ENCODE peak calls at places on chromosomes 11 and 22, in six cellular contexts. K is kidney; B is fibroblast of mammary gland; O is nucleus accumbens; V is activated naive CD8-positive, alpha-beta T cell treated with anti-CD3 and anti-CD28 coated beads, Interleukin-2, amount 50 U/mL, for 24 hours; C is AG10803. R is an unnamed sample.

GRCh38 chr11:12180257-12181205 is 70.1 kb downstream of the MICAL2 start:
- DNase-seq in K (no peak), B (no peak), O (no peak), V (no peak), C (no peak), R (no peak)

GRCh38 chr22:42353883-42354727 is 78.1 kb downstream of the NFAM1 start:
- DNase-seq in K (no peak), B (peak; percentile 39), O (no peak), V (no peak), C (peak; percentile 67), R (no peak)

GRCh38 chr11:76134239-76134638 is 72.1 kb downstream of the WNT11 start:
- DNase-seq in K (no peak), B (no peak), O (no peak), V (no peak), C (no peak), R (no peak)

GRCh38 chr11:102419181-102419580 is 33.4 kb downstream of the TMEM123 start:
- DNase-seq in K (no peak), B (no peak), O (no peak), V (no peak), C (no peak), R (no peak)

GRCh38 chr11:11426226-11426915 is 73.3 kb upstream of the CSNK2A3 start:
- DNase-seq in K (no peak), B (peak; percentile 58), O (no peak), V (no peak), C (peak; percentile 25), R (no peak)

GRCh38 chr11:1760351-1761109 is 3.2 kb downstream of the CTSD start:
- DNase-seq in K (peak; percentile 99), B (peak; percentile 64), O (peak; percentile 73), V (no peak), C (peak; percentile 55), R (peak; percentile 67)

GRCh38 chr11:46116007-46116711 is 5.1 kb downstream of the PHF21A start:
- DNase-seq in K (no peak), B (no peak), O (no peak), V (no peak), C (no peak), R (no peak)

GRCh38 chr11:12218909-12219308 is 108.5 kb downstream of the MICAL2 start:
- DNase-seq in K (no peak), B (no peak), O (no peak), V (no peak), C (no peak), R (peak; percentile 70)

GRCh38 chr11:123800041-123800440 is 6.1 kb downstream of the OR6M1 start:
- DNase-seq in K (no peak), B (no peak), O (no peak), V (no peak), C (no peak), R (no peak)

GRCh38 chr11:63639195-63639832 is 25.1 kb upstream of the PLAAT3 start:
- DNase-seq in K (no peak), B (peak; percentile 56), O (no peak), V (no peak), C (peak; percentile 64), R (no peak)

GRCh38 chr22:39417641-39418040 is 18.1 kb downstream of the TAB1 start:
- DNase-seq in K (peak; percentile 46), B (no peak), O (no peak), V (no peak), C (no peak), R (no peak)